ENCODE peak calls at places on chromosomes 3 and 15, in six cellular contexts. L, I, Q, A, D and W are unnamed samples.

GRCh38 chr3:108862865-108863798 is 40.5 kb downstream of the TRAT1 start:
- DNase-seq in L (no peak), I (peak), Q (no peak), A (no peak), D (no peak), W (no peak)

GRCh38 chr15:47846128-47846868 is 129.0 kb downstream of the SEMA6D start:
- DNase-seq in L (no peak), I (no peak), Q (no peak), A (no peak), D (no peak), W (no peak)

GRCh38 chr3:182971637-182972036 is 8.7 kb downstream of the DCUN1D1 start:
- DNase-seq in L (no peak), I (peak), Q (no peak), A (no peak), D (no peak), W (no peak)

GRCh38 chr15:29097971-29098370 is 171.7 kb downstream of the NSMCE3 start:
- DNase-seq in L (no peak), I (no peak), Q (no peak), A (no peak), D (no peak), W (peak)

GRCh38 chr3:177760803-177761202 is 563.5 kb upstream of the TBL1XR1 start:
- DNase-seq in L (no peak), I (no peak), Q (no peak), A (no peak), D (no peak), W (no peak)

GRCh38 chr15:96331141-96331941 is 841 bp downstream of the NR2F2 start:
- DNase-seq in L (peak), I (peak), Q (no peak), A (no peak), D (no peak), W (peak)

GRCh38 chr3:49775538-49775937 is 10.8 kb downstream of the IP6K1 start:
- DNase-seq in L (no peak), I (no peak), Q (no peak), A (no peak), D (peak), W (peak)

GRCh38 chr3:177357352-177358084 is 160.2 kb upstream of the TBL1XR1 start:
- DNase-seq in L (peak), I (peak), Q (no peak), A (peak), D (peak), W (no peak)

GRCh38 chr3:95615592-95616310 is 1198.6 kb upstream of the EPHA6 start:
- DNase-seq in L (no peak), I (no peak), Q (no peak), A (no peak), D (no peak), W (no peak)

GRCh38 chr3:70832035-70832795 is 519.8 kb upstream of the MDFIC2 start:
- DNase-seq in L (no peak), I (peak), Q (no peak), A (no peak), D (no peak), W (no peak)

GRCh38 chr3:113268306-113268705 is 56.9 kb downstream of the BOC start:
- DNase-seq in L (no peak), I (no peak), Q (no peak), A (no peak), D (no peak), W (no peak)

GRCh38 chr15:96327155-96327741 is 3.3 kb upstream of the NR2F2 start:
- DNase-seq in L (peak), I (peak), Q (peak), A (peak), D (no peak), W (no peak)

GRCh38 chr15:27070816-27071215 is 99.8 kb downstream of the GABRG3 start:
- DNase-seq in L (no peak), I (no peak), Q (no peak), A (no peak), D (no peak), W (no peak)

GRCh38 chr3:27293954-27294353 is 75.2 kb downstream of the NEK10 start:
- DNase-seq in L (no peak), I (no peak), Q (no peak), A (no peak), D (no peak), W (no peak)

GRCh38 chr3:161950318-161950717 is 453.7 kb downstream of the OTOL1 start:
- DNase-seq in L (no peak), I (no peak), Q (no peak), A (no peak), D (no peak), W (no peak)

GRCh38 chr3:173618703-173619102 is 221.2 kb downstream of the NLGN1 start:
- DNase-seq in L (no peak), I (no peak), Q (no peak), A (no peak), D (no peak), W (no peak)

GRCh38 chr3:4425707-4426106 is 41.4 kb downstream of the SUMF1 start:
- DNase-seq in L (no peak), I (no peak), Q (no peak), A (no peak), D (no peak), W (no peak)

GRCh38 chr15:89531796-89532537 is 35.6 kb upstream of the RHCG start:
- DNase-seq in L (no peak), I (no peak), Q (no peak), A (no peak), D (no peak), W (no peak)

GRCh38 chr3:48716508-48716981 is 476 bp downstream of the IP6K2 start:
- DNase-seq in L (peak), I (peak), Q (no peak), A (no peak), D (no peak), W (peak)

GRCh38 chr3:127662051-127662469 is 10.7 kb upstream of the ABTB1 start:
- DNase-seq in L (no peak), I (no peak), Q (no peak), A (no peak), D (no peak), W (no peak)

GRCh38 chr3:183586477-183586876 is 31.0 kb upstream of the KLHL6 start:
- DNase-seq in L (no peak), I (no peak), Q (no peak), A (no peak), D (no peak), W (no peak)

GRCh38 chr3:197408177-197408957 is 110.0 kb upstream of the DLG1 start:
- DNase-seq in L (no peak), I (no peak), Q (no peak), A (peak), D (no peak), W (no peak)

GRCh38 chr3:160226026-160226739 is 961 bp downstream of the C3orf80 start:
- DNase-seq in L (no peak), I (no peak), Q (no peak), A (no peak), D (no peak), W (peak)

GRCh38 chr3:117443014-117443413 is 733.4 kb downstream of the TUSC7 start:
- DNase-seq in L (no peak), I (no peak), Q (no peak), A (no peak), D (no peak), W (no peak)

GRCh38 chr15:59232476-59232875 is 25.8 kb downstream of the LDHAL6B start:
- DNase-seq in L (no peak), I (peak), Q (no peak), A (no peak), D (no peak), W (no peak)

GRCh38 chr3:123708531-123708930 is 123.7 kb upstream of the HACD2 start:
- DNase-seq in L (no peak), I (no peak), Q (no peak), A (no peak), D (no peak), W (no peak)

GRCh38 chr15:25616471-25616870 is 177.6 kb upstream of the UBE3A start:
- DNase-seq in L (no peak), I (no peak), Q (no peak), A (no peak), D (no peak), W (no peak)

DNA sequence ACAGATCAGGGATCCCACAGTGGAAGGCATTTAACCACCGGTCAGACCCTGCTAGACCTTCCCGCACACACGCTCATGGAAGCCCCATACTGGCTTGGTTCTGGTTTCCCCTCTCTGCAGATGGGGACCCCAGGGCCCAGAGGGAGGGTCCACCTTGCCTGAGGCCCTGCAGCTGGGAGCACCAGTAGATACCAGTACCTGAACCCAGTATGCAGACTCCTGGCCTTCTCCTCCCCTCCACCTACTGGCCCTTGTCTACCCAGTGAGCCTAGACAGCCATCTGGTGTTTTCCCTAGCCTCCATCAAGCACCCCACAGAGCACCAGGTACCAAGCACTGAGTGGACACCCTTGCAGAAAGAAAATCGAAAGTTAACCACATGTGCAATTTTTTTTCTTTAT is 65.1 kb downstream of the MEGF11 start:
- DNase-seq in L (no peak), I (no peak), Q (no peak), A (no peak), D (no peak), W (no peak)
- TF ChIP-seq CTCF in L (peak), I (no peak), Q (no peak), A (peak), D (no peak), W (no peak)

GRCh38 chr3:53219897-53220483 is 35.8 kb downstream of the TKT start:
- DNase-seq in L (peak), I (peak), Q (peak), A (peak), D (peak), W (peak)
- TF ChIP-seq POLR2AphosphoS5 in L (no peak), I (peak), Q (no peak), A (no peak), D (peak), W (no peak)

GRCh38 chr3:169458323-169458722 is 205.2 kb downstream of the MECOM start:
- DNase-seq in L (no peak), I (no peak), Q (no peak), A (no peak), D (no peak), W (no peak)
- TF ChIP-seq POLR2A in L (no peak), I (no peak), Q (no peak), A (no peak), D (no peak), W (no peak)

GRCh38 chr3:79383402-79384012 is 384.3 kb downstream of the ROBO1 start:
- DNase-seq in L (no peak), I (peak), Q (no peak), A (no peak), D (no peak), W (no peak)
- TF ChIP-seq CTCF in L (no peak), I (no peak), Q (no peak), A (no peak), D (no peak), W (no peak)

DNA sequence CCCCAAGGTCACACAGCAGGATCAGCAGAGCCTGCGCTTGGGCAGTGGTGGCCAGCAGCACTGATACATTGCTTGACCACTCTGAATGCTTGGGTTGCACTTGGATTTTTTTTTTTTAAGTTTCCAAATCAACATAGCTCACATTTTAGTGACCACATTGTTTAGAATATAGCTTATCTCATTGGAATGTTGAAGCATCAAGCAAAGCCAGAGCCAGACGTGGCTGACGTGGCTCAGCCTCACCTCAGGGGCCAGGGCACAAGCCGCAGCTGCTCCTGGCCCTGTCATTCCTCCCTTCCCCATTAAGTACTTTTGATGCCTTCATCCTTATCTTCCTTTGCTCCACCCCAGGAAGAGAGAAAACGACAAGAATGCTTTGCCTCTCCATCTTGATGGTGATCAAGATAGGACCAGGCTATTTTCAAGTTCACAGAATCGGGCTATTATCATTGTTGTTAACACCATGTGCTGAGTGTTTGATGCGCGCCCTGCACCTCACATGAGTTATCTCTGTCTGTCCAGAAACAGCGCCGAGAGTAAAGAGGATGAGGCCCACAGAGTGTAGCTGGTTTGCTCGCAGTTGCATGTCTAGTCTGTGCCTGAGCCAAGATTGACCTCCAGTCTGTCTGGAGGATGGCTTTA is 75.8 kb downstream of the AAGAB start:
- DNase-seq in L (peak), I (peak), Q (no peak), A (no peak), D (no peak), W (no peak)
- TF ChIP-seq POLR2AphosphoS5 in L (peak), I (peak), Q (no peak), A (no peak), D (peak), W (peak)

DNA sequence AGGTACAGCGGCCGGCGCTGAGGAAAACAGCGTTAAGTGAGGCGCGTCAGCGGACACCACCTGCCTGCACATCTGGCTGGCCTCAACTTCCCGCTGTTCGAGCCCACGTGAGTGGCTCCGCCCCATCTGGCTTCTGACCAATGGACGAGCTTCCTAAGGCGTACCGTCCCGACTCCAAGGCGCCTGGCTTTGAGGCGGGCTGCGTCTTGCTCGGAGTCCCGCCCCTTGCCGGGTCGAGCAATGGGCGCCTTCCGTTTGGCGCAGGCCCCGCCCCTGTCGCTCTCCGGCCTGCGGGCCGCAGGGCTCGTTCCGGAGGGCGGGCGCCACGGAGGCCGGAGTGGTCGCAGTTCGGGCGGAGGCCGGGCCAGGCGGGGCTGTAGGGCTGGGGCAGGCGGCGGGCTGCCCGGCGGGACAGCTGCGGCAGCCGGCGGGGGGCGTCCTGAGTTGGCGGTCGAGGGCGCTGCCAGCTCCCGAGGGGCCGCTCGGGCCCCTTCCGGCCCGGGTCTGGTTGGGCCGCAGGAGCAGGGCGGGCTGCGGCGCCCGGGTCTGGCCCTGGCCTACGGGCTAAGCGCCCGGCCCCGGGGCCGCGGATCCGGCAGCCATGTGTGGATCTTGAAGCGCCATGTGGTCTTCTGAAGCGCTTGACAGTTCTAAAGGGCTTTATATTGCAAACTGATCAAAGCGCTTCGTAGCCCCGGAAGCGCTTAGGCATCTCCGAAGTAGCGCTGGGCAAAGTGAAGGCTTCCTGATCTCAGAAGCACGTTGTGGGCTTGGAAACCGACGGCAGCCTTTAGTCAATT is at the start of gene TATDN2:
- DNase-seq in L (peak), I (peak), Q (peak), A (peak), D (peak), W (peak)
- TF ChIP-seq POLR2A in L (peak), I (peak), Q (peak), A (peak), D (no peak), W (peak)

DNA sequence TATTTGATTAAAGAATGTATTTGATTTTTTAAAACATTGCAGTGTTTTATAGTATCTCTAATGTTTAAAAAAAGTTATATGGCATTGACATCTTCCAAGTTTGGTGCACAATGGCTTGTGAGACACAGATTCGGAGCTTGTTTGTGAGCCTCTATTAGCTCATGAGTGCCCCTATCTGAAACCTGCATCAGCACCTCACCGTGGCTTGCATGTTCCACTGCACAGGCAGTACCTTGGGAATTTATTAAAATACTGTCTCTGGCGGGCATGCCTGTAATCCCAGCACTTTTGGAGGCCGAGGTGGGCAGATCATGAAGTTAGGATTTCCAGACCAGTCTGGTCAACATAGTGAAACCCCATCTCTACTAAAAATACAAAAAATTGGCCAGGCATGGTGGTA is 6.8 kb upstream of the RTP2 start:
- DNase-seq in L (peak), I (no peak), Q (no peak), A (peak), D (no peak), W (no peak)
- TF ChIP-seq CTCF in L (peak), I (no peak), Q (no peak), A (peak), D (no peak), W (no peak)

GRCh38 chr3:105593315-105593714 is 226.6 kb downstream of the ALCAM start:
- DNase-seq in L (no peak), I (no peak), Q (no peak), A (no peak), D (no peak), W (no peak)
- TF ChIP-seq POLR2AphosphoS5 in L (no peak), I (no peak), Q (no peak), A (no peak), D (no peak), W (no peak)